ENCODE peak calls at places on chromosomes 7 and 10, in eight cellular contexts. O is fibroblast of lung, K is aorta, Z is right cardiac atrium, R is upper lobe of left lung, F is IMR-90, P is lung, G is HCT116. U is an unnamed sample.

GRCh38 chr7:2191026-2191425 is 41.7 kb downstream of the MAD1L1 start:
- DNase-seq in Z (no peak), O (no peak), F (no peak), G (no peak), R (no peak), P (no peak), K (no peak), U (no peak)

GRCh38 chr7:134886353-134887057 is 99.8 kb upstream of the AGBL3 start:
- DNase-seq in K (peak; percentile 58), P (peak; percentile 37), F (peak; percentile 80), R (no peak), Z (peak; percentile 74), G (no peak), O (peak; percentile 61), U (no peak)

GRCh38 chr7:135670179-135670578 is 7.9 kb downstream of the STMP1 start:
- DNase-seq in G (no peak), F (peak; percentile 86), K (no peak), P (no peak), Z (no peak), O (peak; percentile 67), R (no peak), U (no peak)

GRCh38 chr10:6348091-6348862 is 145.5 kb downstream of the PFKFB3 start:
- DNase-seq in K (peak; percentile 86), Z (peak; percentile 69), G (no peak), R (no peak), O (no peak), F (no peak), P (no peak), U (peak; percentile 26)

GRCh38 chr7:2109936-2110585 is 122.7 kb downstream of the MAD1L1 start:
- DNase-seq in Z (peak; percentile 20), G (peak; percentile 94), K (no peak), R (peak; percentile 60), P (no peak), F (peak; percentile 96), O (peak; percentile 93), U (peak; percentile 26)

GRCh38 chr7:102306916-102307677 is 20.4 kb downstream of the SH2B2 start:
- DNase-seq in R (no peak), P (peak; percentile 45), G (no peak), O (peak; percentile 74), K (peak; percentile 75), F (peak; percentile 78), Z (peak; percentile 76), U (peak; percentile 80)

GRCh38 chr10:59319854-59320253 is 42.5 kb downstream of the FAM13C start:
- DNase-seq in P (no peak), K (no peak), F (no peak), G (peak; percentile 4), Z (no peak), O (no peak), R (no peak), U (no peak)

GRCh38 chr7:16357921-16358320 is 63.4 kb downstream of the CRPPA start:
- DNase-seq in P (no peak), Z (no peak), O (no peak), F (no peak), K (peak; percentile 43), R (no peak), G (no peak), U (peak; percentile 29)

GRCh38 chr10:98422182-98422581 is 7.2 kb upstream of the PYROXD2 start:
- DNase-seq in K (no peak), O (no peak), R (no peak), G (no peak), P (no peak), Z (no peak), F (no peak), U (no peak)

GRCh38 chr7:31791881-31792280 is 104.9 kb downstream of the PPP1R17 start:
- DNase-seq in K (no peak), G (no peak), R (no peak), P (no peak), O (peak; percentile 52), Z (no peak), F (peak; percentile 72), U (no peak)

GRCh38 chr10:28677889-28678686 is 767 bp downstream of the BAMBI start:
- DNase-seq in F (peak; percentile 22), R (peak; percentile 91), P (no peak), O (peak; percentile 28), G (no peak), K (peak; percentile 58), Z (peak; percentile 74), U (peak; percentile 29)

DNA sequence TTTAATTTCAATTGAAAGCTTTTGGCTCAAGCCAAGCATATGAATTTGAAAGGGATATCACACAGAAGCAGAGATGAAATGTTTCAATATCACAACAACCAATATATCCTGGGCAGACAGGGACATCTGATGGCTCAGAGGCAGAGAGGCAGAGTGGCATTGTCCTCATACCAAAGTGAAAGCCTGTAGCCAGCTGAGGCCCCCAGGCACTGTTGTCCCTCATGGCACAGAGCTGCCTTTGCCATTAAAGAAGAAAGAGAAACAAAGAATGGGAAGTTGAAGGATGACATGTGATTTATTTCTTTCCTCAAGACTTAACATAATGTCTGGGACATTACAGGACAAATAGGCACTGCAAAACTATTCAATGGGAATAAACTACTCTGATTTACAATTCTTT is 504.2 kb upstream of the PCDH15 start:
- DNase-seq in Z (no peak), P (no peak), F (no peak), O (no peak), R (no peak), K (no peak), G (no peak), U (no peak)
- H3K27ac ChIP-seq in Z (no peak overlapping the region), P (no peak overlapping the region), F (no peak overlapping the region), O (no peak overlapping the region), R (no peak overlapping the region), K (no peak overlapping the region), G (no peak overlapping the region), U (no peak overlapping the region)

GRCh38 chr7:114929570-114929969 is 7.7 kb downstream of the MDFIC start:
- DNase-seq in O (no peak), F (no peak), G (no peak), P (no peak), K (no peak), Z (no peak), R (no peak), U (no peak)

GRCh38 chr7:114933665-114934064 is 11.8 kb downstream of the MDFIC start:
- DNase-seq in O (no peak), F (no peak), G (no peak), P (no peak), K (no peak), R (no peak), Z (no peak), U (no peak)

GRCh38 chr7:114930107-114930521 is 8.2 kb downstream of the MDFIC start:
- DNase-seq in G (no peak), Z (no peak), O (peak; percentile 47), K (no peak), R (no peak), F (peak; percentile 28), P (no peak), U (no peak)

GRCh38 chr7:114930829-114931655 is 9.1 kb downstream of the MDFIC start:
- DNase-seq in O (peak; percentile 42), Z (no peak), K (no peak), P (no peak), F (peak; percentile 62), R (no peak), G (no peak), U (no peak)

DNA sequence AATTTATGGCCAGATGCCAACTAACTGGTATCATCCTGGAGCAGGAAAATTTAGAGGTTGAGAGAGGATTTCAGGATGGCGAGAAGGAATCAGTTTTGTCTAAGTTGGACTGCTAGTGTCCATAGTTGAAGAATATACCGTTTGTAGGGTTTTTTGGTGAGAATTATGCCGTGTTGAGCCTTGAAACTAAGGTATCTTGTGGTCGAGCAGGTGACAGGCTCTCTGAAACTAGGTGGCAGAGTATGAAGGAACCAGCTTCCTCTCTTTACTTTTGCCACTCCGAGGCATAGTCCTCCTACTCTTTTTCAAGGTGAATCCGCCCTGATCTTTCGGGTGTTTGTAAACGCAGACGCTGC is 9.7 kb downstream of the MDFIC start:
- DNase-seq in G (no peak), P (no peak), Z (no peak), K (no peak), O (no peak), F (no peak), R (no peak), U (no peak)
- H3K4me1 ChIP-seq in G (no peaks in the 10 kb centered on the region), P (peaks cover 2% of the 10 kb centered on the region), Z (peaks cover 4% of the 10 kb centered on the region), K (peaks cover 4% of the 10 kb centered on the region), O (peaks cover 9% of the 10 kb centered on the region), F (peaks cover 6% of the 10 kb centered on the region), R (peaks cover 41% of the 10 kb centered on the region), U (no peaks in the 10 kb centered on the region)

GRCh38 chr10:129969528-129970264 is 5.6 kb upstream of the EBF3 start:
- DNase-seq in R (peak; percentile 73), G (no peak), F (no peak), K (no peak), P (no peak), O (no peak), Z (peak; percentile 53), U (no peak)

GRCh38 chr10:129967579-129968019 is 3.5 kb upstream of the EBF3 start:
- DNase-seq in P (no peak), R (peak; percentile 73), F (no peak), O (no peak), Z (peak; percentile 57), K (no peak), G (no peak), U (no peak)

GRCh38 chr10:129968020-129968861 is 4.2 kb upstream of the EBF3 start:
- DNase-seq in P (no peak), K (peak; percentile 42), Z (peak; percentile 65), F (no peak), O (no peak), G (no peak), R (peak; percentile 59), U (no peak)

GRCh38 chr10:129970404-129971364 is 6.6 kb upstream of the EBF3 start:
- DNase-seq in K (peak; percentile 43), F (no peak), P (no peak), R (peak; percentile 77), G (no peak), O (no peak), Z (peak; percentile 71), U (no peak)

DNA sequence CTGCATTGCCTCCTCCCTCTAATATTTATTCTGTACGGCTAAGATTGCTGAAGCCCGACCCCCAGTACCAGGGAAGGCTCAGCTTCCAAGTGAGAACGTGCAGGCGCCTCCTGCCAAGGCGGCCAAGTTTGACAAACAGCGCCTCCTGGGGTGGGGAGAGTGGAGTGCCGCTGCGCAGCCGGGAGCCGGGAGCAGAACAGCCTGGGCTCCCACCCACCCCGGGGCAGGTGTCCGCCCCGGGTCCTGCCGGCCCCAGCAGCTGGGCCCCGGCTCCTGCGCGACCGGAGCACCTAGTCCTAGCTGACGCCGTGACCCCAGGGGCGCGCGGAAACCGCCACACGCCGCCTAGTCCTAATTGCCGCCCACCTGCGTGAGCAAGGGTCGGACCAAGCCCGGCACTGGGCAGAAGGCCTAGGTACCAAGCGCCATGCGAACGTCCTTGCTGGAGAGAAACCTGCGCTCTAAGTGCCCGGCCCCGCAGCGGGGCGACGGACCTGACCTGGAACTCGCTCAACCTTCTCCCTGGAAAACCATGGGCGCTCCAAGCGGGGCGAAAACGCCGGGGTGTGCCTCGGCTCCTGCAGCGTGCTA is 5.0 kb upstream of the EBF3 start:
- DNase-seq in K (peak; percentile 65), R (peak; percentile 81), O (no peak), F (peak; percentile 31), P (no peak), G (no peak), Z (peak; percentile 88), U (peak; percentile 44)
- H3K27me3 ChIP-seq in K (no peaks in the 10 kb centered on the region), R (peaks cover 64% of the 10 kb centered on the region), O (peaks cover 58% of the 10 kb centered on the region), F (peaks cover 86% of the 10 kb centered on the region), P (peaks cover 40% of the 10 kb centered on the region), G (no peaks in the 10 kb centered on the region), Z (no peaks in the 10 kb centered on the region), U (peaks cover 93% of the 10 kb centered on the region)

DNA sequence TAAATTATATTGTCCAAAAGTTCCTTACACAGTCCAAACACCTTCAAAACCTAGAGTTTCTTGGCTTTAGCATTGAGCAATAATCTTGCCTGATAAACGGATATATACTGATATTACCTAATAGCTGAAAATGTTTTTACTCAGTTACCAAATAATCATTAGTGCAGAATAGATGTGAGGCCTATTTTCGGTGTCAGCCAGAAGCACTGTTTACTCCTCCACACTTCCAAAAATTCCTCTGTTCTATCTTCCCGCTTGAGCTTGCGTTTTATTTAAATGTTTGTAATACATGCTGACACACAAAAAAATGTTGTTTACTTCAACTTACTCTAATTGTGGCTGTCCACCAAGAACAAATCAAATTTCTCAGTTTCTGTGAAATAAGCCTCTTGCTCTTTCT is 606.2 kb upstream of the TEX47 start:
- DNase-seq in K (no peak), O (no peak), G (no peak), Z (no peak), R (no peak), P (no peak), F (no peak), U (no peak)
- H3K27ac ChIP-seq in K (no peak overlapping the region), O (no peak overlapping the region), G (no peak overlapping the region), Z (no peak overlapping the region), R (no peak overlapping the region), P (no peak overlapping the region), F (no peak overlapping the region), U (no peak overlapping the region)

U was measured in colonic mucosa.